ENCODE peak calls at places on chromosome 12, in four cellular contexts. One of them, this sample, is unnamed. For H3K27me3, the result is how much of the 10 kb centered on the place peaks cover.

GRCh38 chr12:46473634-46474201 is 101.1 kb upstream of the SLC38A2 start:
- DNase-seq in left lung: peak
- DNase-seq in astrocyte: peak
- DNase-seq in heart right ventricle: peak
- DNase-seq in this sample: no peak

GRCh38 chr12:59677857-59678256 is 82.0 kb downstream of the SLC16A7 start:
- DNase-seq in left lung: no peak
- DNase-seq in astrocyte: no peak
- DNase-seq in heart right ventricle: no peak
- DNase-seq in this sample: no peak

GRCh38 chr12:113260127-113260526 is 38.9 kb downstream of the TPCN1 start:
- DNase-seq in left lung: peak
- DNase-seq in astrocyte: no peak
- DNase-seq in heart right ventricle: no peak
- DNase-seq in this sample: no peak

GRCh38 chr12:100359822-100360221 is 2.9 kb downstream of the SLC17A8 start:
- DNase-seq in left lung: no peak
- DNase-seq in astrocyte: peak
- DNase-seq in heart right ventricle: no peak
- DNase-seq in this sample: no peak

GRCh38 chr12:124369055-124369900 is 74.4 kb downstream of the RFLNA start:
- DNase-seq in left lung: peak
- DNase-seq in astrocyte: peak
- DNase-seq in heart right ventricle: peak
- DNase-seq in this sample: peak

GRCh38 chr12:58540480-58541299 is 379.6 kb downstream of the LRIG3 start:
- DNase-seq in left lung: peak
- DNase-seq in astrocyte: peak
- DNase-seq in heart right ventricle: peak
- DNase-seq in this sample: peak

GRCh38 chr12:107032266-107032665 is 45.3 kb upstream of the MTERF2 start:
- DNase-seq in left lung: no peak
- DNase-seq in astrocyte: no peak
- DNase-seq in heart right ventricle: no peak
- DNase-seq in this sample: no peak

GRCh38 chr12:6193853-6194815 is 6.1 kb upstream of the CD9 start:
- DNase-seq in left lung: no peak
- DNase-seq in astrocyte: no peak
- DNase-seq in heart right ventricle: no peak
- DNase-seq in this sample: no peak

GRCh38 chr12:45934956-45935355 is 55.4 kb downstream of the SCAF11 start:
- DNase-seq in left lung: no peak
- DNase-seq in astrocyte: no peak
- DNase-seq in heart right ventricle: no peak
- DNase-seq in this sample: no peak

GRCh38 chr12:68613209-68613904 is 2.7 kb downstream of the RAP1B start:
- DNase-seq in left lung: no peak
- DNase-seq in astrocyte: no peak
- DNase-seq in heart right ventricle: no peak
- DNase-seq in this sample: no peak

GRCh38 chr12:58496411-58496810 is 423.9 kb downstream of the LRIG3 start:
- DNase-seq in left lung: no peak
- DNase-seq in astrocyte: peak
- DNase-seq in heart right ventricle: no peak
- DNase-seq in this sample: no peak

GRCh38 chr12:64790166-64790565 is 31.0 kb upstream of the GNS start:
- DNase-seq in left lung: no peak
- DNase-seq in astrocyte: no peak
- DNase-seq in heart right ventricle: no peak
- DNase-seq in this sample: no peak

GRCh38 chr12:3772380-3772779 is 19.5 kb upstream of the CRACR2A start:
- DNase-seq in left lung: no peak
- DNase-seq in astrocyte: no peak
- DNase-seq in heart right ventricle: no peak
- DNase-seq in this sample: no peak

GRCh38 chr12:7321624-7322023 is 17.8 kb downstream of the ACSM4 start:
- DNase-seq in left lung: no peak
- DNase-seq in astrocyte: no peak
- DNase-seq in heart right ventricle: no peak
- DNase-seq in this sample: no peak

GRCh38 chr12:103865151-103865730 is 24.2 kb upstream of the NT5DC3 start:
- DNase-seq in left lung: no peak
- DNase-seq in astrocyte: no peak
- DNase-seq in heart right ventricle: no peak
- DNase-seq in this sample: no peak

GRCh38 chr12:105322070-105322469 is 8.4 kb upstream of the C12orf75 start:
- DNase-seq in left lung: no peak
- DNase-seq in astrocyte: peak
- DNase-seq in heart right ventricle: no peak
- DNase-seq in this sample: no peak

GRCh38 chr12:111034148-111034910 is 114.0 kb upstream of the MYL2 start:
- DNase-seq in left lung: no peak
- DNase-seq in astrocyte: no peak
- DNase-seq in heart right ventricle: no peak
- DNase-seq in this sample: no peak

GRCh38 chr12:85996280-85996679 is 122.2 kb downstream of the NTS start:
- DNase-seq in left lung: no peak
- DNase-seq in astrocyte: peak
- DNase-seq in heart right ventricle: no peak
- DNase-seq in this sample: no peak

GRCh38 chr12:29754235-29755189 is 29.2 kb downstream of the TMTC1 start:
- DNase-seq in left lung: no peak
- DNase-seq in astrocyte: no peak
- DNase-seq in heart right ventricle: peak
- DNase-seq in this sample: no peak

DNA sequence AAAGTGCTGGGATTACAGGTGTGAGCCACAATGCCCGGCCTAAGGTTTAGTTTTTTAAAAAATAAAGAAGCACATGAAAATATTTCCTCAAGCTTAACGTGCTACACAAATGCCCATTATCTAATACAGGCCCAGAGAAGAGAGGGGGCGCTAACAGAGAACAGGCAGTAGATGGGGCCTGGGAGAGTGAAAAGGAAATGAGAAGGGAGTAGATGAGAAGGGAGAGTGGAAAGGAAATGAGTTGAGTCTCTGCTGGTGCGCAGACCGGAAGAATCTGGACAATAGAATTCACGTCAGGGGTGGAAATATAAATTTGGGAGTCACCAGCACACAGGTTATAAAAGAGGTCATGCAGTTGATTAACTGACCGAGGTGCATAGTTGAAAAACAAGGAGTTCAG is 10.7 kb downstream of the PXN start:
- DNase-seq in left lung: no peak
- DNase-seq in astrocyte: no peak
- DNase-seq in heart right ventricle: peak
- DNase-seq in this sample: no peak
- TF ChIP-seq CTCF in left lung: no peak
- TF ChIP-seq CTCF in astrocyte: no peak
- TF ChIP-seq CTCF in heart right ventricle: peak
- TF ChIP-seq CTCF in this sample: no peak

GRCh38 chr12:91746976-91747375 is 398.7 kb downstream of the BTG1 start:
- DNase-seq in left lung: no peak
- DNase-seq in astrocyte: no peak
- DNase-seq in heart right ventricle: no peak
- DNase-seq in this sample: no peak

GRCh38 chr12:91744613-91745012 is 401.0 kb downstream of the BTG1 start:
- DNase-seq in left lung: no peak
- DNase-seq in astrocyte: no peak
- DNase-seq in heart right ventricle: no peak
- DNase-seq in this sample: no peak

GRCh38 chr12:91741932-91742331 is 403.7 kb downstream of the BTG1 start:
- DNase-seq in left lung: no peak
- DNase-seq in astrocyte: peak
- DNase-seq in heart right ventricle: no peak
- DNase-seq in this sample: no peak

DNA sequence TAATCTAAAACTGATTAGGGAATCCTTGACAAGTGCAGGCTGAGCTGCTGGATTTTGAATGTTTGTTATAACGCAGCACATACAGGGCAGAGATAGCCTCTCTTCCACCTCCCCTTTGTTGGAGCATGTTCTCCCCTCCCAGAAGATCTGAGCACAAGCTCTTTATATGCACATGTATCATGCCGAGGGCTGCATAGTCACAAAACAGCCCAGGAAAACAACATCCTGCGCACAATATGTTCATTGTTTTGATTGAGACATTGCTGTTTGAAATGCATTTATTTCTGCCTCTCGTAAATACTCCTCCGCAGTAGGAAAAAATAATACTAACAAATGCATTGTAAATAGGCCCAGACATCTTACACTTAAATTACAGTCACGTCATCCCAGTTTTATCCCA is 401.9 kb downstream of the BTG1 start:
- DNase-seq in left lung: no peak
- DNase-seq in astrocyte: no peak
- DNase-seq in heart right ventricle: no peak
- DNase-seq in this sample: no peak
- H3K27ac ChIP-seq in left lung: no peak
- H3K27ac ChIP-seq in astrocyte: no peak
- H3K27ac ChIP-seq in heart right ventricle: no peak
- H3K27ac ChIP-seq in this sample: peak

DNA sequence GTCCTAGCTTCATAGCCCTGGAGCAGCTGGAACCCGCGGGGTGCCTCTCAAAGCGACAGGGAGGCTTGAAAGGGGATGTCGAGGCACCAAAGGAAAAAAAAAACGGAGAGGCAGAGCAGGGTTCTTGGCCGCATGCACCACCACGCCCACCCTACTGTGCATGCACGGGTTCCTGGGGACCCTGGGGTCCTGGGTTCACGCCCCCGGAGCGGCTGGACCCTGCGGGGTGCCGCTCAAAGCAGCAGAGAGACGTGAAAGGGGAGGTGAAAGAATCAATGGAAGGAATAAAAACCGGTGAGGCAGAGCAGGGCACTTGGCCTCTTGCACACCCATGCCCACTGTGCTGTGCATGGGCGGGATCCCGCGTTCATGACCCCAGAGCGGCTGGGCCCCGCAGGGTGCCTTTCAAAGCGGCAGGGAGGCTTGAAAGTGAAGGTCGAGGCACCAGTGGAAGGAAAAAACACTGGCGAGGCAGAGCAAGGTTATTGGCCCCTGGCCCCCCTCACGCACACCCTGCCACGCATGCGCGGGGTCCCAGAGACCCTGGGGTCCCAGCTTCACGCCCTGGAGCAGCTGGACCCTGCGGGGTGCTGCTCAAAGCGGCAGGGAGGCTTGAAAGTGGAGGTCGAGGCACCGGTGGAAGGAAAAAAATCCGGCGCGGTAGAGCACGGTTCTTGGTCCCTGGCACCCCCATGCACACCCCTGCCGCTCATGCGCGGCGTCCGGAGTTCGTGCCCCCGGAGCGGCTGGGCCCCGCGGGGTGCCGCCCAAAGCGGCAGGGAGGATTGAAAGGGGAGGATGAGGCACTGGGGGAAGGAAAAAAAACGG is 318.5 kb downstream of the ALG10 start:
- DNase-seq in left lung: no peak
- DNase-seq in astrocyte: no peak
- DNase-seq in heart right ventricle: no peak
- DNase-seq in this sample: no peak
- H3K27me3 ChIP-seq in left lung: under half
- H3K27me3 ChIP-seq in astrocyte: under half
- H3K27me3 ChIP-seq in heart right ventricle: under half
- H3K27me3 ChIP-seq in this sample: half or more

GRCh38 chr12:132478845-132479244 is 11.1 kb upstream of the FBRSL1 start:
- DNase-seq in left lung: no peak
- DNase-seq in astrocyte: no peak
- DNase-seq in heart right ventricle: no peak
- DNase-seq in this sample: no peak
- TF ChIP-seq CTCF in left lung: no peak
- TF ChIP-seq CTCF in astrocyte: no peak
- TF ChIP-seq CTCF in heart right ventricle: no peak
- TF ChIP-seq CTCF in this sample: no peak

GRCh38 chr12:31804185-31804504 is 75.3 kb upstream of the AMN1 start:
- DNase-seq in left lung: no peak
- DNase-seq in astrocyte: no peak
- DNase-seq in heart right ventricle: no peak
- DNase-seq in this sample: no peak
- H3K27ac ChIP-seq in left lung: no peak
- H3K27ac ChIP-seq in astrocyte: no peak
- H3K27ac ChIP-seq in heart right ventricle: no peak
- H3K27ac ChIP-seq in this sample: no peak

GRCh38 chr12:55707841-55708694 is at the start of gene ITGA7:
- DNase-seq in left lung: peak
- DNase-seq in astrocyte: no peak
- DNase-seq in heart right ventricle: peak
- DNase-seq in this sample: peak
- H3K27me3 ChIP-seq in left lung: under half
- H3K27me3 ChIP-seq in astrocyte: under half
- H3K27me3 ChIP-seq in heart right ventricle: under half
- H3K27me3 ChIP-seq in this sample: under half

DNA sequence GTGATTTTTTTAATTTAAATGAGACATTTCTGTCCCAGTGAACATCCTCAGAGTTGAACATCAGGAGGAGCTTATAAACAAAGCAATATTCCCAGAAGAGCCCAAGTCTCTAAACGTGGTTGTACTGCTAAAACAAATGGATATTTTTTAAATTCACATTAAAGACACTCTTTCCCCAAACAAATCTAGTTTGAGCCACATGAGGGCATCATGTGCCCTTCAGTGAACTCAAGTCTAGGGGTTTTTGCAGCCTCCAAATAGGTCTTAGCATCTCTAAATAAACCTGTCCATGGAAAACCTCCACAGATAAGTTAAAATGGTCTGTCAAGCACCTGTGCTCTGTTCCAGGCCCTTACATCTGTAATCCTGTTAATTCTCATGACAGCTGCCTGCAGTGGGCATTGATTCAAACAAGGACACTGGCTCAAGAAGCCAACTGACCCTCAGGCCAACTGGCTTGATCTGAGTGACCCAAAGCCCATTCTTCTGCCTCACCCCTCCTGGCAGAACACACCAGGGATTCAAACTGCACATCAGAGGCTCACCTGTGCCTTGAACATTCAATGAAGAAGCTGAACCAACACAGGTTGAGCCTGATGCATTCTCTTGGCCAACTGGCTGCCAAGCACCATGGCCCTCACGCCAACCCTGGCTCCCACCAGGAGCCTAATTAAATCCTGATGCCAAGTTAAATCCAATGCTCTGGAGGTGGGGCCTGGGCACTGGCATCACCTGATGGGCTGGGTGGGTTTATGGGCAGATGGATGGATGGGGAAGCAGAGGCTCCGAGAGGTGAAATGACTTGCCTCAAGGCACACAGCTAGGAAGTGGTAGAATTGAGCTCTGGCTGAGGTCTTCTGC is 8.6 kb downstream of the ISCU start:
- DNase-seq in left lung: no peak
- DNase-seq in astrocyte: no peak
- DNase-seq in heart right ventricle: no peak
- DNase-seq in this sample: no peak
- TF ChIP-seq CTCF in left lung: no peak
- TF ChIP-seq CTCF in astrocyte: peak
- TF ChIP-seq CTCF in heart right ventricle: peak
- TF ChIP-seq CTCF in this sample: peak